ENCODE peak calls at places on chromosomes 13 and 19, in four cellular contexts. C is neural progenitor cell, W is hepatocyte, J is OCI-LY7. O is an unnamed sample. For H3K9me3, the result is how much of the 10 kb centered on the place peaks cover.

GRCh38 chr13:66673401-66673800 is 556.7 kb downstream of the PCDH9 start:
- DNase-seq in W (no peak), C (no peak), J (no peak), O (peak)

GRCh38 chr13:100075700-100076587 is 12.9 kb upstream of the PCCA start:
- DNase-seq in J (no peak), C (no peak), W (no peak), O (peak)

GRCh38 chr13:73708393-73708985 is 425.7 kb downstream of the KLF12 start:
- DNase-seq in W (peak), C (peak), J (peak), O (peak)

GRCh38 chr13:61874970-61875579 is 459.4 kb upstream of the PCDH20 start:
- DNase-seq in C (no peak), J (no peak), W (no peak), O (no peak)

GRCh38 chr13:29858231-29858630 is 7.8 kb upstream of the UBL3 start:
- DNase-seq in J (no peak), W (no peak), C (no peak), O (peak)

GRCh38 chr13:39955560-39955959 is 300.1 kb downstream of the COG6 start:
- DNase-seq in J (no peak), C (no peak), W (no peak), O (no peak)

GRCh38 chr13:19634129-19634740 is 776 bp downstream of the MPHOSPH8 start:
- DNase-seq in W (peak), J (peak), C (peak), O (peak)

GRCh38 chr19:48271531-48272151 is 1.8 kb downstream of the ZNF114 start:
- DNase-seq in J (peak), C (peak), W (peak), O (peak)

GRCh38 chr19:42059196-42059595 is 10.8 kb downstream of the GRIK5 start:
- DNase-seq in J (no peak), C (no peak), W (no peak), O (no peak)

GRCh38 chr13:97879646-97880297 is 73.7 kb upstream of the IPO5 start:
- DNase-seq in W (no peak), J (no peak), C (no peak), O (peak)

GRCh38 chr13:51004111-51004865 is 94.7 kb downstream of the RNASEH2B start:
- DNase-seq in W (no peak), J (no peak), C (no peak), O (no peak)

GRCh38 chr19:9413240-9413954 is 22.0 kb downstream of the ZNF266 start:
- DNase-seq in J (no peak), C (no peak), W (no peak), O (peak)
- H3K9me3 ChIP-seq in J (under half), C (under half), W (half or more), O (under half)

GRCh38 chr19:695350-695949 is at the start of gene PRSS57:
- DNase-seq in W (no peak), C (no peak), J (no peak), O (no peak)
- H3K27ac ChIP-seq in W (no peak), C (no peak), J (no peak), O (no peak)

GRCh38 chr19:13718733-13719132 is 45.6 kb upstream of the MRI1 start:
- DNase-seq in J (no peak), W (peak), C (peak), O (peak)

GRCh38 chr19:13717194-13717643 is 47.1 kb upstream of the MRI1 start:
- DNase-seq in W (no peak), J (no peak), C (no peak), O (no peak)

GRCh38 chr19:13727798-13728197 is 36.5 kb upstream of the MRI1 start:
- DNase-seq in W (no peak), C (no peak), J (no peak), O (peak)

GRCh38 chr19:13726323-13726722 is 38.0 kb upstream of the MRI1 start:
- DNase-seq in J (no peak), W (no peak), C (no peak), O (no peak)

GRCh38 chr19:13723206-13723605 is 41.1 kb upstream of the MRI1 start:
- DNase-seq in C (no peak), W (no peak), J (no peak), O (peak)
- TF ChIP-seq EZH2phosphoT487 in C (no peak), W (no peak), J (no peak), O (no peak)

GRCh38 chr19:44131955-44132354 is 9.4 kb upstream of the ZNF234 start:
- DNase-seq in W (no peak), C (no peak), J (no peak), O (no peak)
- H3K9me3 ChIP-seq in W (under half), C (under half), J (under half), O (under half)

DNA sequence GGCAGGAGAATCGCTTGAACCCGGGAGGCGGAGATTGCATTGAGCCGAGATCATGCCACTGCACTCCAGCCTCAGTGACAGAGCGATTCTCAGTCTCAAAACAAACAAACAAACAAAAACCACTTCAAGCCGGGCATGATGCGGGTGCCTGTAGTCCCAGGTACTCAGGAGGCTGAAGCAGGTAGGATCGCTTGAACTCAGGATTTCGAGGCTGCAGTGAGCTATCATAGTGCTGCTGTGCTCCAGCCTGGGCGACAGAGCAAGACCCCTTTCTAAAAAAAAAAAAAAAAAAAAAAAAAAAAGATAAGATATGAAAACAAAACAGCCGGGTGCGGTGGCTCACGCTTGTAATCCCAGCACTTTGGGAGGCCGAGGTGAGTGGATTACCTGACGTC is 12.9 kb downstream of the PPP1R14A start:
- DNase-seq in C (no peak), W (no peak), J (no peak), O (no peak)
- H3K27ac ChIP-seq in C (no peak), W (no peak), J (no peak), O (no peak)

GRCh38 chr13:28741080-28741479 is 22.3 kb upstream of the SLC46A3 start:
- DNase-seq in C (no peak), J (no peak), W (no peak), O (no peak)
- TF ChIP-seq EZH2phosphoT487 in C (no peak), J (no peak), W (no peak), O (no peak)

GRCh38 chr19:12546068-12546467 is 5.2 kb downstream of the ZNF564 start:
- DNase-seq in J (no peak), C (no peak), W (no peak), O (no peak)
- H3K9me3 ChIP-seq in J (under half), C (under half), W (under half), O (under half)

GRCh38 chr19:11576186-11576585 is 1.3 kb downstream of the ACP5 start:
- DNase-seq in J (no peak), W (no peak), C (no peak), O (no peak)

GRCh38 chr19:11581740-11582139 is 4.3 kb upstream of the ACP5 start:
- DNase-seq in J (peak), C (no peak), W (no peak), O (peak)

GRCh38 chr19:11577451-11578341 is at the start of gene ACP5:
- DNase-seq in C (no peak), J (peak), W (no peak), O (no peak)

GRCh38 chr19:11580665-11581418 is 3.4 kb upstream of the ACP5 start:
- DNase-seq in C (no peak), J (peak), W (no peak), O (peak)

DNA sequence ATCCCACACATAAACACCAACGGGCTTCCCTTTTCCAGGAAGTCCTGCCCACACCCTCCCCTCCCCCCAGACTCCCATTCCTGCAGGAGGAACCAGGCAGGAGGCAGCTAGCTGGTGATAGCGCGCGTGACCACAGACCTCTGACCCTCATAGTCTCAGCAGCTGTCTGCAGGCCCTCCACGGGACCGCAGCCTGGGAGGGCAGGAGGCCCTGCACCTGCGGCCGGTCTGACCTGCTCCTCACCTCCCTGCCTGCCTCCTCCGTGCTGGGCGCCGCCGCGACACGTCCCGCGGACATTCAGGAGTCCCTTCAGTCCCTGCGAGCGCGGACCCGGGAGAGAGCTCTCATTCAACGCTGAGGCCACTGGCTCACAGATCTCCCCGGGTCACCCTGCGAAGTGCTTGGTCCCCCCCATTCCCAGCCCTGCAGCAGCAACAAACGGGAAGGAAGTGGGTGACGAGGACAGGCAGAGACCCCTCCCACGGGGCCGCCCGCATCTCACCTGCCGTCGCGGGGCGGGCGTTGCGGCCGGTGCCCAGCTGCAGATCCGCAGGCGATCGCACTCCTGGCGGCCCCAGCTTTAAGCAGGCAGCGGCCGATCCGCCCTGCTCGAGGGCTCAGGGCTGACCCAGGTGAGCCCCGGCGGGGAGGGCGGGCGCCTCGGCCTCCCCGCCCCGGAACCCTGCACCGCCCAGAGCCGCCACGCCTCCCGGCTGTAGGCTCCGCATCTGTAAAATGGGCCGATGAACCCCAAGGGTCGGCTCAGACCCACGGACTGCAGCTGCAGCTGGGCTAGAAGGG is 1.1 kb upstream of the ACP5 start:
- DNase-seq in C (peak), W (peak), J (peak), O (no peak)
- H3K27ac ChIP-seq in C (no peak), W (no peak), J (peak), O (no peak)

GRCh38 chr19:21586341-21587116 is 81.1 kb downstream of the ZNF429 start:
- DNase-seq in C (peak), J (no peak), W (peak), O (peak)

GRCh38 chr19:21585491-21585890 is 80.1 kb downstream of the ZNF429 start:
- DNase-seq in J (no peak), C (no peak), W (no peak), O (no peak)

GRCh38 chr19:21581646-21582045 is 76.2 kb downstream of the ZNF429 start:
- DNase-seq in C (no peak), W (no peak), J (no peak), O (no peak)

GRCh38 chr19:21587117-21587461 is 81.7 kb downstream of the ZNF429 start:
- DNase-seq in C (no peak), W (no peak), J (no peak), O (no peak)

GRCh38 chr19:21584532-21584931 is 79.1 kb downstream of the ZNF429 start:
- DNase-seq in C (no peak), W (no peak), J (no peak), O (no peak)
- TF ChIP-seq EZH2phosphoT487 in C (no peak), W (no peak), J (no peak), O (no peak)

GRCh38 chr19:54573330-54573872 is at the start of gene LILRA2:
- DNase-seq in W (no peak), C (no peak), J (peak), O (no peak)

GRCh38 chr19:54572696-54573311 is 786 bp upstream of the LILRA2 start:
- DNase-seq in W (no peak), J (peak), C (no peak), O (no peak)

GRCh38 chr19:54574527-54575056 is 1.0 kb downstream of the LILRA2 start:
- DNase-seq in J (no peak), C (no peak), W (no peak), O (no peak)

GRCh38 chr19:54576411-54576976 is 2.9 kb downstream of the LILRA2 start:
- DNase-seq in J (no peak), W (peak), C (no peak), O (no peak)

DNA sequence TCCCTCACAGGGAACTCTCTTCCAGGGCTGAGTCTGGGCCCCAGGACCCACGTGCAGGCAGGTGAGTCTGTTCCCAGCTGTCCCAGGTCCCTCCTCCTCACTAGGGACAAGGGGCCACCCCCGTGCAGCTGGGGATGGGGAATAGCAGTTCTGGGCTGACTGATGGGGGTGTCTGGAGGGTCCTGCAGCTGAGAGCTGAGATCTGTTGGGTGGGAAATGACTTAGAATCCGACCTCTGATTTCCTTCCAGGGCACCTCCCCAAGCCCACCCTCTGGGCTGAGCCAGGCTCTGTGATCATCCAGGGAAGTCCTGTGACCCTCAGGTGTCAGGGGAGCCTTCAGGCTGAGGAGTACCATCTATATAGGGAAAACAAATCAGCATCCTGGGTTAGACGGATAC is 461 bp downstream of the LILRA2 start:
- DNase-seq in J (no peak), W (no peak), C (no peak), O (no peak)
- H3K9me3 ChIP-seq in J (under half), W (under half), C (under half), O (under half)